ENCODE peak calls at places on chromosomes 3 and 15, in eight cellular contexts. X is OCI-LY7, O is GM12878, Y is AG04450, T is mucosa of descending colon, C is kidney epithelial cell, B is mesothelial cell of epicardium, J is H1. K is an unnamed sample.
A peak's percentile ranks its signal among the peaks of the same experiment; 100 is the strongest.

GRCh38 chr3:194439915-194440550 is 41.0 kb upstream of the GP5 start:
- DNase-seq in X (no peak), O (no peak), Y (no peak), T (no peak), C (no peak), B (no peak), J (no peak), K (no peak)

GRCh38 chr3:52280046-52280445 is 1.6 kb upstream of the WDR82 start:
- DNase-seq in X (no peak), O (no peak), Y (no peak), T (no peak), C (no peak), B (no peak), J (no peak), K (no peak)

GRCh38 chr15:55007561-55007960 is 189.2 kb downstream of the RSL24D1 start:
- DNase-seq in X (no peak), O (no peak), Y (no peak), T (peak; percentile 26), C (no peak), B (no peak), J (no peak), K (no peak)

GRCh38 chr3:138332472-138333073 is 2.9 kb upstream of the NME9 start:
- DNase-seq in X (peak; percentile 50), O (no peak), Y (no peak), T (no peak), C (no peak), B (no peak), J (no peak), K (no peak)

GRCh38 chr3:153285194-153285641 is 123.2 kb downstream of the RAP2B start:
- DNase-seq in X (no peak), O (no peak), Y (no peak), T (no peak), C (no peak), B (no peak), J (no peak), K (no peak)

GRCh38 chr3:39362812-39363211 is 20.4 kb upstream of the SLC25A38 start:
- DNase-seq in X (no peak), O (no peak), Y (no peak), T (no peak), C (no peak), B (no peak), J (no peak), K (no peak)

GRCh38 chr15:63332367-63333078 is 49.1 kb downstream of the CA12 start:
- DNase-seq in X (no peak), O (no peak), Y (peak; percentile 78), T (no peak), C (peak; percentile 66), B (no peak), J (no peak), K (no peak)

GRCh38 chr3:193897288-193897687 is 238.7 kb upstream of the HES1 start:
- DNase-seq in X (no peak), O (no peak), Y (no peak), T (no peak), C (no peak), B (no peak), J (no peak), K (no peak)

GRCh38 chr3:10964537-10965167 is 27.9 kb upstream of the SLC6A1 start:
- DNase-seq in X (no peak), O (no peak), Y (no peak), T (peak; percentile 65), C (no peak), B (peak; percentile 55), J (no peak), K (no peak)

GRCh38 chr3:4797201-4797600 is 182.0 kb upstream of the BHLHE40 start:
- DNase-seq in X (no peak), O (no peak), Y (no peak), T (no peak), C (no peak), B (no peak), J (no peak), K (no peak)

GRCh38 chr3:185188816-185189215 is 36.0 kb upstream of the C3orf70 start:
- DNase-seq in X (no peak), O (no peak), Y (no peak), T (no peak), C (no peak), B (no peak), J (no peak), K (no peak)

GRCh38 chr15:84112025-84112424 is 123.5 kb upstream of the GOLGA6L4 start:
- DNase-seq in X (no peak), O (no peak), Y (no peak), T (no peak), C (peak; percentile 16), B (no peak), J (no peak), K (no peak)

GRCh38 chr3:20125289-20125688 is 60.7 kb downstream of the SGO1 start:
- DNase-seq in X (no peak), O (no peak), Y (no peak), T (no peak), C (no peak), B (no peak), J (no peak), K (no peak)

GRCh38 chr3:138113309-138113708 is 2.1 kb downstream of the DZIP1L start:
- DNase-seq in X (no peak), O (no peak), Y (no peak), T (no peak), C (peak; percentile 84), B (no peak), J (no peak), K (no peak)

GRCh38 chr3:29538610-29538958 is 257.7 kb downstream of the RBMS3 start:
- DNase-seq in X (no peak), O (no peak), Y (no peak), T (no peak), C (no peak), B (no peak), J (no peak), K (no peak)

GRCh38 chr3:29683306-29683993 is 402.6 kb downstream of the RBMS3 start:
- DNase-seq in X (no peak), O (peak; percentile 60), Y (no peak), T (no peak), C (no peak), B (no peak), J (no peak), K (no peak)

GRCh38 chr3:48411041-48411588 is 18.8 kb downstream of the PLXNB1 start:
- DNase-seq in X (no peak), O (no peak), Y (no peak), T (no peak), C (no peak), B (no peak), J (no peak), K (no peak)

GRCh38 chr3:31103623-31104180 is 209.2 kb upstream of the GADL1 start:
- DNase-seq in X (no peak), O (no peak), Y (no peak), T (no peak), C (no peak), B (no peak), J (no peak), K (no peak)

DNA sequence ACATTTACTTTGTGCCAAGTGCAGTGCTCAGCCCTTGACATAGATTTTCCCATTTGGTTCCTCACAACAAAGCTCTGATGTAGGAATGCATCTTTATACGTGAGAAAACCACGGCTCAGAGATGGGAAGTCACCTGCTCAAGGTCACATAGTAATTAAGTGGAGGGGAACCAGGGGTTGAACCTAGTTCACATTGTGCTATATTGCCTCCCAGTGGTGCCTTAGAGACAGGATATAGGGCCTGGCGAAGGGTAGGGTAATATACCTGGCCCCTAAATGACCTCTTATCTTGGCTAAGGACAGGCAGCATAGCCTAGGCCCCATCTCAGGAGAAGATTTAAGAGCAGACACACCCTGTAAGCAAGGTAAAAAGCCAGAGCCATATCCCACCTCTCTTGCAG is 71.5 kb downstream of the FOXP1 start:
- DNase-seq in X (peak; percentile 77), O (no peak), Y (no peak), T (peak; percentile 50), C (no peak), B (no peak), J (no peak), K (no peak)
- TF ChIP-seq CTCF in X (peak; percentile 83), O (peak; percentile 25), Y (no peak), T (no peak), C (no peak), B (no peak), J (peak; percentile 75), K (no peak)

GRCh38 chr3:12830785-12831581 is 10.4 kb downstream of the RPL32 start:
- DNase-seq in X (no peak), O (no peak), Y (no peak), T (no peak), C (no peak), B (no peak), J (no peak), K (no peak)
- TF ChIP-seq CTCF in X (peak; percentile 56), O (no peak), Y (peak; percentile 34), T (no peak), C (no peak), B (peak; percentile 53), J (no peak), K (no peak)

DNA sequence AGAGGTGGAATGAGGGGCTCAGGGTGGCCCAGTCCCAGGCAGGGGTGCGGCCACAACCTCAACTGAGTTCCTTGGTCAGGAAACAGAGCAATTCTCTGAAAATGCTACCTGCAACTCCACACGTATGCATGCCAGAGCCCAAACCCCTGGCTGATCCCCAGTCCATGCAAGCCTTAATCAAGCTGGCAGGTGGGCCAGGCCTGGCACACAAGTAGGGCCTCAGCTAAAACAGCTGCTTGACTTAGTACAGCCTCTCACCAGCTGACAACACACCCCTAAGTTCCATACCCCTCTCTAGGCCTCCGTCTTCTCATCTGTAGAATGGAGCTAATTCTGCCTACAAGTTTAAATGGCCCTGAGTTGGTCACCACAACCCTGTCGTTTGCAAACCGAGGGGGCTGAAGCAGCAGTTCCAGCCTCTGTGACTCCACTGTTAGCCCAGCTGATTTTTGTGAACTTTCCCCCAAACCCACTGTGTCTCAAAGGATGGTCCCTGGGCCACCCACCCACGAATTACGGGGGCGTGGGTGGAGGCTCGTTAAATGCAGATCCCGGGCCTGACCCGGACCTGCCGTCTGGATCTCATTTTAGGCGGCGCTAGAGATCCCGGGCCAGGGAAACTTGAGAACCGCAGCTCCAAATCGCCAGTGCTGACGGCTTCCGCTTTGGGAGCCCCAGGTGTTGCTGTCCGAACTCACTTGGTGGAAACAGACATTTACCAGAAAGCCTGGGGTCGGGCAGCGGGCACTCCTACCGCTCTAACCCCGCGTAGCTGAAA is 927 bp downstream of the CHDH start:
- DNase-seq in X (peak; percentile 20), O (no peak), Y (no peak), T (peak; percentile 68), C (no peak), B (no peak), J (peak; percentile 46), K (no peak)
- TF ChIP-seq CTCF in X (peak; percentile 23), O (peak; percentile 29), Y (peak; percentile 30), T (no peak), C (peak; percentile 55), B (no peak), J (peak; percentile 30), K (no peak)

DNA sequence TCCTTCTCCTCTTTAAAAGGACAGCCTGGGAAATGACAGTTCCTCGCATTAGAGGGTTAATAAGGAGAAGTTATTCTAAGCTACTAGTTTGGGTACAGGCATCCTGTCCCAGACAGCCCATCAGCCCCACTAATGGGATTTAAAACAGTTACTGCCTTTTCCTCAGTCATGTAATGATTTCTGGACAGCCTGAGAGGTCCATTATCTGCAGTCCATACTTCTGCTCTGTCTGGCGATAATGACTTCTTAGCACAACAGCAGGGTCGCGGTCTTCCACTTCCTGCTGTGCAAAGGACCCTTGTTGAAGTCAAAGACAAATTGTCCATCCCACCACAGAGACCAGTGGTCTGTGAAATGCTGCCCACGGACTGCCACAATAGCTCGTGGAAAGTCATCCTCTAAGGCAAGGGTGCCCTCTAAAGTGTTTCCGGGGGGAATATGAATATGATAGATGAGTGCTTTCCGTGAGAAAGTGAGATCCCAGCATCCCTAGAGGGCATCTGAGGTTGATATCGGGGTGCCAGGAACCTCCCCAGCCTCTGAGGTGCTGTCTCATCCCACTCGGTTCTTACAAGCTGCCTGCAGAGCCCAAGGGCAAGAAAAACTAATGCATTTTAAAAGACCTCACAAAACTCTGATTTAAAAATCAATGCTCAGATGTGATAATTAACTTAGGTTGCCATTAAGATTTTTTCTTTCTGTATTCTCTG is 100.7 kb downstream of the SHOX2 start:
- DNase-seq in X (no peak), O (no peak), Y (no peak), T (no peak), C (no peak), B (no peak), J (no peak), K (no peak)
- TF ChIP-seq CTCF in X (no peak), O (no peak), Y (no peak), T (no peak), C (no peak), B (no peak), J (no peak), K (no peak)

K was measured in D721Med.